ENCODE peak calls at places on chromosomes 11 and 22, in five cellular contexts. C is Panc1, P is K562, Y is HCT116, K is GM23338. A is an unnamed sample.

GRCh38 chr11:1305063-1305495 is 4.4 kb downstream of the TOLLIP start:
- DNase-seq in Y (no peak), C (no peak), P (no peak), K (no peak), A (no peak)

GRCh38 chr11:132158091-132158490 is 787.7 kb downstream of the NTM start:
- DNase-seq in P (no peak), C (peak; percentile 22), K (peak; percentile 71), Y (no peak), A (peak; percentile 29)

GRCh38 chr22:41028841-41029240 is 63.6 kb upstream of the EP300 start:
- DNase-seq in P (no peak), K (no peak), Y (no peak), C (no peak), A (no peak)

GRCh38 chr22:39174498-39175120 is 22.1 kb upstream of the CBX7 start:
- DNase-seq in K (peak; percentile 100), P (no peak), C (peak; percentile 28), Y (peak; percentile 23), A (no peak)

GRCh38 chr11:3710485-3711259 is 39.5 kb upstream of the CHRNA10 start:
- DNase-seq in C (no peak), Y (no peak), K (no peak), P (no peak), A (no peak)

GRCh38 chr11:118042791-118043190 is 34.1 kb upstream of the TMPRSS4 start:
- DNase-seq in P (no peak), C (no peak), K (no peak), Y (no peak), A (no peak)

GRCh38 chr11:102240502-102240901 is 76.8 kb upstream of the BIRC3 start:
- DNase-seq in K (no peak), C (no peak), Y (no peak), P (no peak), A (no peak)

GRCh38 chr11:132831272-132831671 is 701.0 kb downstream of the OPCML start:
- DNase-seq in K (no peak), Y (no peak), C (no peak), P (no peak), A (no peak)

GRCh38 chr11:65589444-65590239 is 6.0 kb downstream of the KCNK7 start:
- DNase-seq in K (no peak), P (peak; percentile 67), Y (no peak), C (no peak), A (no peak)

GRCh38 chr11:80031014-80031565 is 590.3 kb upstream of the TENM4 start:
- DNase-seq in C (no peak), P (no peak), Y (no peak), K (no peak), A (no peak)

DNA sequence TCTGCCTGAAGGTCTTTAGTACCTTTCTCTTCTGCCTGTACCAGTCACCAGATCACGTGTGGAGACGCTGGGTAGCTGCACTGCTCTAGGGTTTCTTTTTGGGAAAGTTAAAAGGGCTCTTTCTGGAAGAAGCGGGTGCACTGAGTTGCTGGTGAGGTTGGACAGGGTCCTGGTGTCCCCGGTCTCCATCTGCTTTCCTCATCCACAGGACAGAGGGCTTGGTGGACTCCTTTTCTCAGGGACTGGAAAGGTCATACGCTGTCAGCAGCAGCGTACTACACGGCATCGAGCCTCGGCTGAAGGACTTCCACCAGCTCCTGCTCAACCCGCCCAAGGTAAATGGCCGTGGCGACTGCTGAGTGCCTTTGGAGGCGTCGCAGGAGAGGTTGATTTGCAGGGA is 52.8 kb downstream of the SBF1 start:
- DNase-seq in Y (no peak), C (no peak), P (no peak), K (no peak), A (no peak)
- TF ChIP-seq POLR2AphosphoS5 in Y (no peak), C (no peak), P (no peak), K (no peak), A (no peak)

GRCh38 chr11:20497124-20497792 is 102.2 kb upstream of the SLC6A5 start:
- DNase-seq in K (peak; percentile 27), Y (no peak), C (no peak), P (no peak), A (no peak)

GRCh38 chr11:20501252-20501651 is 98.2 kb upstream of the SLC6A5 start:
- DNase-seq in P (no peak), K (no peak), C (no peak), Y (no peak), A (no peak)

DNA sequence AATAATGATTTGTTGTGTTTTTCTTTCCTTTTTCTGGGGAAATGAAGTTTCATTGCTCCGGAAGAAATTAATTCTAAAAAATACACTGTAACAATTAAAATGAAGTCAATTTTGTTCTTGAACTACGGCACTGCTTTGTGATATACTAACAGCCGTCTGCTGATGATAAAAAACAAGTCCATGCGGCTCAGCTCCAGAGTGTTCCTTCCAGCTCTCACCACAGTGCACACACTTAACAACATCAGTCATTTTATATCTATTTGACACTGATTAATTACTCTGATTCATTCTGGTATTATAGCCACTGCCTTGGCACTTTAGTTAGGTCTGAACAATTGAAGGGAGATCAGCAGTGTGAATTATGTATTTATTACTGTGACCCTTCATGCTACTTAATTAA is 97.4 kb upstream of the SLC6A5 start:
- DNase-seq in Y (no peak), K (no peak), C (no peak), P (no peak), A (no peak)
- TF ChIP-seq REST in Y (no peak), K (no peak), C (no peak), P (no peak), A (no peak)

GRCh38 chr22:19879248-19879575 is 24.5 kb upstream of the GNB1L start:
- DNase-seq in P (no peak), Y (no peak), C (no peak), K (no peak), A (no peak)

GRCh38 chr22:19880786-19881569 is 26.3 kb upstream of the GNB1L start:
- DNase-seq in C (peak; percentile 57), P (no peak), Y (peak; percentile 41), K (peak; percentile 99), A (no peak)

GRCh38 chr22:19878461-19879247 is 24.0 kb upstream of the GNB1L start:
- DNase-seq in C (no peak), Y (no peak), K (no peak), P (no peak), A (no peak)

GRCh38 chr22:19879651-19879995 is 24.9 kb upstream of the GNB1L start:
- DNase-seq in K (no peak), P (no peak), C (no peak), Y (no peak), A (no peak)

GRCh38 chr22:19879996-19880785 is 25.5 kb upstream of the GNB1L start:
- DNase-seq in C (no peak), Y (no peak), K (no peak), P (no peak), A (no peak)
- H3K27ac ChIP-seq in C (peak overlapping the region; percentile 94), Y (peak overlapping the region; percentile 23), K (peak overlapping the region; percentile 79), P (no peak overlapping the region), A (no peak overlapping the region)

DNA sequence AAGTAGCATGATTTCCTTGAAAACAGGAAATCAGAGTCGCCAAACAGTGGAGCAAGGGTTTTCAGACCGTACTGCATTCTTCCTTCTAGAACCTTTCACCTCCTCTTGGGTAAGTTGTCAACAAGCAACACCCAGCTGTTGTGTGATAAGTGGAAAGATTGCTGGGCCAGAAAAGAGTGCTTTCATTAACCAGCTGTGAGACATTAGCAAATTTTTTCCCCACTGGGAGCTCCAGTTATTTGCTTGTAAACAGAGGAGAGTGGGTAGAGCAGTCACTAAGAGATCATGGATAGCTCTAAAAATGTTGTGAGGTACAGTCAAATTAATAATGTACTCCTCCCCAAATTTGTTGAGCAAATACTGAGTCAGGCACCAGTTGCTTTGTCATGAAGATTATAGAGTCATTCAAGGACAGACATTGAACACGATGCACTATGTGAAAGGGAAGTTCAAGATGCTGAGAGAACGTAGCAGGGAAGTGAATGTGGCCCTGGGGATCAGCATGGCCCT is 11.7 kb upstream of the MPEG1 start:
- DNase-seq in Y (no peak), K (no peak), C (no peak), P (no peak), A (peak; percentile 36)
- TF ChIP-seq POLR2AphosphoS5 in Y (no peak), K (no peak), C (no peak), P (no peak), A (no peak)

GRCh38 chr22:47029244-47030001 is 267.0 kb downstream of the TBC1D22A start:
- DNase-seq in Y (no peak), K (no peak), C (no peak), P (no peak), A (no peak)
- TF ChIP-seq REST in Y (no peak), K (no peak), C (no peak), P (no peak), A (no peak)

GRCh38 chr22:43004362-43005035 is 10.4 kb downstream of the PACSIN2 start:
- DNase-seq in C (no peak), P (no peak), K (no peak), Y (no peak), A (peak; percentile 97)
- H3K27ac ChIP-seq in C (no peak overlapping the region), P (no peak overlapping the region), K (peak overlapping the region; percentile 39), Y (peak overlapping the region; percentile 35), A (peak overlapping the region; percentile 94)

DNA sequence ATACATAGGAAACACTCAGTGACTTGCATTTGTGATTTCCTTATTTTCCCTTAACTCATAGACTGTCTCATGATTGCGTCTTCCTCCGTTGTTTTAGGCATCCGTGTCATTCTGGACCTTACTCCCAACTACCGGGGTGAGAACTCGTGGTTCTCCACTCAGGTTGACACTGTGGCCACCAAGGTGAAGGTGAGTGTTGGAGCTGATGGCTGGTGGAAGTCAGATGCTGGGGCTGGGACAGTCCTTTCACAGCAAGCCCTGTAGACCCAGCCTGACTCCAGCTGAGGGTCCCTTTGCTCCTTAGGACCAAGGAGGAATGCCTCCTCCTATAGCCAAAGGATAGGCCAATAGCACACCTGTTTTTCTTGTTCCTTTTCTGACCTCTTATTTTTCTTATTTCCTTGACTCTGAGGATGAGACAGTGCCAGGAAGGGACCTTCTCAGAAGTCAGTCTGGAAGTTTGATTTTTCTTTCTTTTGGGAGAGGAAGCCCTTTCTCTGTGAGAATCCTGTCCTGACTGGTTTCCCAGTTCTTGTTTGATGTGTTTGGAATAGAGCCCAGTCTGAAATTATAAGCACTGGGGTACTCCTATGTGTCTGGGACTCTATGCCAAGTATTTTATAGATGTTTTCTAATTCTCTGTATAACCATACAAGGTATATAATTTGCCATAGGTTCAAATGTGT is 2.3 kb downstream of the SLC3A2 start:
- DNase-seq in K (no peak), P (peak; percentile 9), C (no peak), Y (no peak), A (no peak)
- TF ChIP-seq POLR2AphosphoS5 in K (no peak), P (no peak), C (no peak), Y (peak; percentile 41), A (no peak)

A was measured in HL-60.